ENCODE peak calls at places on chromosomes 7 and 10, in six cellular contexts. W is A549, P is K562, L is GM12878, A is HepG2, I is endothelial cell of umbilical vein. H is an unnamed sample.

GRCh38 chr7:94422136-94422535 is 27.4 kb downstream of the COL1A2 start:
- DNase-seq in I (no peak), A (no peak), W (no peak), L (no peak), P (no peak), H (no peak)

GRCh38 chr10:73828166-73828565 is 16.8 kb upstream of the NDST2 start:
- DNase-seq in I (no peak), P (no peak), W (no peak), A (no peak), L (no peak), H (no peak)

GRCh38 chr10:34916368-34916767 is 101.3 kb upstream of the PARD3 start:
- DNase-seq in I (no peak), L (no peak), P (no peak), A (no peak), W (no peak), H (no peak)

GRCh38 chr10:128928231-128928836 is 538.7 kb upstream of the MGMT start:
- DNase-seq in I (no peak), L (no peak), A (no peak), W (no peak), P (no peak), H (no peak)

GRCh38 chr7:2666588-2667250 is 21.3 kb upstream of the AMZ1 start:
- DNase-seq in I (no peak), W (no peak), A (no peak), P (no peak), L (no peak), H (no peak)

GRCh38 chr10:110040108-110040507 is 32.3 kb downstream of the ADD3 start:
- DNase-seq in P (no peak), W (no peak), I (no peak), A (no peak), L (no peak), H (no peak)

GRCh38 chr7:130273081-130273699 is 6.5 kb downstream of the CPA2 start:
- DNase-seq in A (no peak), W (no peak), I (peak; percentile 24), L (no peak), P (no peak), H (peak; percentile 94)

GRCh38 chr10:123858039-123858740 is 33.4 kb downstream of the CPXM2 start:
- DNase-seq in I (no peak), L (no peak), A (no peak), W (no peak), P (no peak), H (no peak)

GRCh38 chr10:28375399-28376354 is 72.8 kb upstream of the MPP7 start:
- DNase-seq in A (no peak), L (no peak), P (no peak), I (no peak), W (peak; percentile 52), H (no peak)

GRCh38 chr10:66162560-66163143 is 763.2 kb upstream of the LRRTM3 start:
- DNase-seq in A (no peak), W (no peak), I (no peak), P (no peak), L (no peak), H (no peak)

GRCh38 chr10:43839973-43840372 is 191.3 kb upstream of the ZNF32 start:
- DNase-seq in L (no peak), A (no peak), W (no peak), P (no peak), I (no peak), H (no peak)

GRCh38 chr10:89129850-89130396 is 77.2 kb downstream of the CH25H start:
- DNase-seq in A (no peak), L (no peak), W (no peak), I (no peak), P (no peak), H (peak; percentile 60)

GRCh38 chr10:122128357-122128756 is 139.4 kb downstream of the TACC2 start:
- DNase-seq in P (no peak), W (no peak), I (peak; percentile 74), L (no peak), A (no peak), H (no peak)

GRCh38 chr7:128742206-128742605 is 3.0 kb downstream of the CALU start:
- DNase-seq in A (no peak), W (no peak), L (no peak), P (no peak), I (no peak), H (no peak)

GRCh38 chr7:18408461-18408860 is 87.1 kb upstream of the HDAC9 start:
- DNase-seq in I (peak; percentile 75), L (no peak), A (no peak), W (no peak), P (no peak), H (no peak)

GRCh38 chr10:83592337-83592935 is 546.9 kb upstream of the GHITM start:
- DNase-seq in A (no peak), I (no peak), W (no peak), L (no peak), P (no peak), H (no peak)

GRCh38 chr7:45893374-45893995 is 5.2 kb downstream of the IGFBP1 start:
- DNase-seq in A (no peak), P (no peak), L (no peak), W (no peak), I (no peak), H (no peak)

GRCh38 chr7:45892407-45893035 is 4.2 kb downstream of the IGFBP1 start:
- DNase-seq in W (no peak), I (no peak), A (peak; percentile 18), L (no peak), P (no peak), H (no peak)

GRCh38 chr7:45891462-45892402 is 3.4 kb downstream of the IGFBP1 start:
- DNase-seq in W (no peak), P (no peak), I (no peak), L (no peak), A (no peak), H (no peak)

GRCh38 chr7:45894665-45895062 is 6.4 kb downstream of the IGFBP1 start:
- DNase-seq in W (no peak), I (no peak), L (no peak), A (no peak), P (no peak), H (no peak)

GRCh38 chr7:45893996-45894664 is 5.8 kb downstream of the IGFBP1 start:
- DNase-seq in A (no peak), L (no peak), P (no peak), W (no peak), I (no peak), H (no peak)
- TF ChIP-seq MYC in A (peak; percentile 21), L (no peak), P (no peak), W (no peak), I (no peak), H (no peak)

DNA sequence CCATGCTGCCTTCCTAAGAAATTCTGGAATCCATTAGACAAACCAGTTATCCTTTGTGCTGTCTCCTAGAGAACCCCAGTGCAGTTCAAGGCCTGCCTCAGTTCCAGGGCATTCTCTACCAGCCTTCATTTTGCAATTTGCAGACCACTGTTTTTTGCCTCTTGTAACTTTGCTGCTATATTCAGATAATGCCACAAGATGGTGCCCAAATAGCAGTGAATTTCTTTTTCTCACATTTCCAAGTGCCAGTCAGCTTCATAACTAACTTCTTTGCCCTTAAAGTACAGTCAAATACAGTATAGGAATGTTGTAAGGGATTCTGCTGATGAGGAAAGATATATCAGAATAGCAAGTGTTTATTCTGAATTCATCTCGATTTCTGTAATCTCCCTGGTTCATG is 25.2 kb downstream of the LOXL4 start:
- DNase-seq in P (no peak), W (peak; percentile 19), I (peak; percentile 48), A (no peak), L (no peak), H (peak; percentile 61)
- TF ChIP-seq MYC in P (no peak), W (no peak), I (no peak), A (no peak), L (no peak), H (no peak)

DNA sequence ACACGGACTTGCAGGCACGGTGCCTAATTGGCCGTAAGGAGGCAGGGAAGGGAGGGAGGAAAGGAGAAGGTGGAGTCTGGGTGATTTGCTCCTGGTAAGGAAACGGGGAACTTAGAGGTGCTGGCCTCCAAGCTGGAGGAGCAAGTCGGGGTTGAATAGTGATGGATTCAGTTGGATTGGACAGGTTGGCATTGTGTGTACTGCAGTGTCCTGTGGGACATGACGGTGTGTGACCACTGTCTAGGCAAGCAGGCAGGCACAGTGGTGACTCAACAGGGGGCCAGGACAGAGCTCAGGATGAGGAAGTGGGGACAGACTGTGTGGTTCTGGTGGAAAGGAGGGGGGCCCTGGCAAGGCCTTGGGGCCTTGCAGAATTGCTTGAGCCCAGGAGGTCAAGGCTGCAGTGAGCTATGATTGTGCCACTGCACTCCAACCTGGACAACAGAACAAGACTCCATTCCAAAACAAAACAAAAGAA is 48.8 kb downstream of the COL26A1 start:
- DNase-seq in I (no peak), P (no peak), A (no peak), W (no peak), L (no peak), H (peak; percentile 91)
- TF ChIP-seq MYC in I (no peak), P (no peak), A (no peak), W (no peak), L (no peak), H (no peak)

GRCh38 chr7:67863911-67864310 is 867.3 kb downstream of the TYW1 start:
- DNase-seq in I (no peak), A (no peak), P (no peak), W (no peak), L (no peak), H (no peak)
- TF ChIP-seq MYC in I (no peak), A (no peak), P (no peak), W (no peak), L (no peak), H (no peak)

GRCh38 chr10:673492-673891 is 16.0 kb downstream of the DIP2C start:
- DNase-seq in A (no peak), W (no peak), I (no peak), P (no peak), L (no peak), H (no peak)
- TF ChIP-seq MYC in A (no peak), W (no peak), I (no peak), P (no peak), L (no peak), H (no peak)

GRCh38 chr7:98137826-98138151 is 31.1 kb downstream of the LMTK2 start:
- DNase-seq in P (no peak), L (peak; percentile 83), W (no peak), A (no peak), I (no peak), H (peak; percentile 91)
- TF ChIP-seq MYC in P (no peak), L (no peak), W (no peak), A (no peak), I (no peak), H (peak; percentile 58)